ENCODE peak calls at places on chromosomes 1 and 21, in six cellular contexts. T is activated B cell treated with CpG ODN at 0.5 μM for 24 hours, R is NCI-H187, N is left cardiac atrium, O is adipocyte, A is NB4. D is an unnamed sample.

GRCh38 chr21:21057349-21058062 is 59.3 kb downstream of the NCAM2 start:
- DNase-seq in T (no peak), R (no peak), N (no peak), O (no peak), A (no peak), D (no peak)

GRCh38 chr1:22303816-22304215 is 147.8 kb upstream of the ZBTB40 start:
- DNase-seq in T (no peak), R (no peak), N (no peak), O (no peak), A (no peak), D (no peak)

GRCh38 chr21:36718951-36719501 is 20.1 kb downstream of the SIM2 start:
- DNase-seq in T (no peak), R (no peak), N (no peak), O (no peak), A (no peak), D (peak; percentile 38)

GRCh38 chr1:56831874-56832693 is 12.9 kb upstream of the FYB2 start:
- DNase-seq in T (peak; percentile 34), R (peak; percentile 52), N (peak; percentile 59), O (peak; percentile 92), A (peak; percentile 69), D (peak; percentile 85)

GRCh38 chr1:113836534-113836933 is 24.3 kb upstream of the RSBN1 start:
- DNase-seq in T (no peak), R (no peak), N (no peak), O (no peak), A (no peak), D (no peak)

GRCh38 chr1:68218485-68218884 is 13.8 kb downstream of the WLS start:
- DNase-seq in T (no peak), R (no peak), N (no peak), O (no peak), A (no peak), D (no peak)

GRCh38 chr1:9809122-9809521 is 14.6 kb downstream of the CLSTN1 start:
- DNase-seq in T (no peak), R (no peak), N (no peak), O (no peak), A (no peak), D (no peak)

GRCh38 chr1:28601696-28602095 is 9.6 kb downstream of the RAB42 start:
- DNase-seq in T (no peak), R (no peak), N (no peak), O (peak; percentile 95), A (no peak), D (no peak)

GRCh38 chr1:232440325-232441059 is 189.4 kb downstream of the SIPA1L2 start:
- DNase-seq in T (no peak), R (no peak), N (no peak), O (no peak), A (no peak), D (peak; percentile 13)

GRCh38 chr1:154866995-154867795 is 2.9 kb downstream of the KCNN3 start:
- DNase-seq in T (peak; percentile 26), R (peak; percentile 67), N (peak; percentile 55), O (peak; percentile 72), A (no peak), D (no peak)

GRCh38 chr1:22038036-22038435 is 14.5 kb upstream of the CDC42 start:
- DNase-seq in T (no peak), R (no peak), N (no peak), O (no peak), A (no peak), D (no peak)

GRCh38 chr1:162070825-162071224 is 1.3 kb downstream of the NOS1AP start:
- DNase-seq in T (no peak), R (peak; percentile 65), N (no peak), O (no peak), A (no peak), D (no peak)

GRCh38 chr1:156214024-156214748 is 1.4 kb downstream of the PMF1 start:
- DNase-seq in T (no peak), R (no peak), N (no peak), O (peak; percentile 6), A (no peak), D (no peak)

GRCh38 chr1:23823767-23824166 is 1.5 kb downstream of the HMGCL start:
- DNase-seq in T (no peak), R (no peak), N (no peak), O (no peak), A (no peak), D (no peak)

GRCh38 chr1:978835-979743 is 2.8 kb downstream of the PERM1 start:
- DNase-seq in T (no peak), R (no peak), N (no peak), O (no peak), A (no peak), D (no peak)

GRCh38 chr1:21517660-21518480 is 8.6 kb downstream of the ALPL start:
- DNase-seq in T (peak; percentile 36), R (no peak), N (no peak), O (no peak), A (no peak), D (no peak)

GRCh38 chr1:196361112-196361714 is 247.0 kb downstream of the KCNT2 start:
- DNase-seq in T (no peak), R (no peak), N (no peak), O (no peak), A (no peak), D (peak; percentile 54)

GRCh38 chr1:243728192-243728570 is 121.9 kb downstream of the AKT3 start:
- DNase-seq in T (no peak), R (no peak), N (no peak), O (no peak), A (no peak), D (no peak)

GRCh38 chr1:232291681-232292080 is 338.3 kb downstream of the SIPA1L2 start:
- DNase-seq in T (no peak), R (no peak), N (no peak), O (peak; percentile 57), A (no peak), D (no peak)

GRCh38 chr1:190168893-190169292 is 308.8 kb downstream of the BRINP3 start:
- DNase-seq in T (no peak), R (no peak), N (no peak), O (no peak), A (no peak), D (no peak)

GRCh38 chr1:36224537-36225297 is 474 bp downstream of the THRAP3 start:
- DNase-seq in T (no peak), R (no peak), N (peak; percentile 86), O (peak; percentile 95), A (no peak), D (peak; percentile 95)

GRCh38 chr1:230153655-230154296 is 86.7 kb downstream of the GALNT2 start:
- DNase-seq in T (no peak), R (no peak), N (peak; percentile 50), O (peak; percentile 92), A (peak; percentile 94), D (peak; percentile 81)

GRCh38 chr21:43918385-43918947 is 53.4 kb downstream of the AGPAT3 start:
- DNase-seq in T (no peak), R (no peak), N (no peak), O (no peak), A (no peak), D (no peak)

GRCh38 chr1:67726224-67726623 is 41.2 kb downstream of the GADD45A start:
- DNase-seq in T (no peak), R (no peak), N (no peak), O (no peak), A (no peak), D (peak; percentile 23)

GRCh38 chr1:103372866-103373265 is 152.6 kb upstream of the RNPC3 start:
- DNase-seq in T (no peak), R (no peak), N (no peak), O (peak; percentile 56), A (no peak), D (no peak)

GRCh38 chr1:153598309-153599172 is 14.4 kb downstream of the S100A16 start:
- DNase-seq in T (peak; percentile 57), R (no peak), N (no peak), O (no peak), A (peak; percentile 97), D (peak; percentile 34)

GRCh38 chr1:9929431-9930385 is 13.5 kb downstream of the LZIC start:
- DNase-seq in T (no peak), R (no peak), N (no peak), O (no peak), A (peak; percentile 69), D (no peak)

GRCh38 chr1:26913754-26914619 is at the start of gene NR0B2:
- DNase-seq in T (no peak), R (peak; percentile 90), N (peak; percentile 48), O (no peak), A (no peak), D (peak; percentile 32)

GRCh38 chr1:98496246-98496995 is 165.1 kb upstream of the SNX7 start:
- DNase-seq in T (no peak), R (no peak), N (no peak), O (peak; percentile 53), A (no peak), D (no peak)

GRCh38 chr21:41916888-41917433 is 36.9 kb downstream of the C2CD2 start:
- DNase-seq in T (no peak), R (no peak), N (no peak), O (no peak), A (no peak), D (peak; percentile 26)